ENCODE peak calls at places on chromosomes 16 and 17, in ten cellular contexts. V is thoracic aorta, Z is mammary epithelial cell, K is HepG2, H is ovary, S is gastrocnemius medialis, G is fibroblast of lung, Y is PC-3, N is GM23338, F is lower lobe of right lung. I is an unnamed sample.
A peak's percentile ranks its signal among the peaks of the same experiment; 100 is the strongest.

GRCh38 chr17:18992454-18993130 is 12.0 kb downstream of the FAM83G start:
- DNase-seq in V (no peak), Z (no peak), K (no peak), H (no peak), S (no peak), G (no peak), Y (no peak), N (no peak), F (peak; percentile 80), I (no peak)

GRCh38 chr17:33461051-33461450 is 168.0 kb upstream of the ASIC2 start:
- DNase-seq in V (no peak), Z (no peak), K (no peak), H (no peak), S (no peak), G (no peak), Y (no peak), N (no peak), F (no peak), I (no peak)

GRCh38 chr16:71923941-71924690 is 28.8 kb downstream of the IST1 start:
- DNase-seq in V (no peak), Z (no peak), K (no peak), H (no peak), S (no peak), G (peak; percentile 32), Y (peak; percentile 48), N (no peak), F (no peak), I (no peak)

GRCh38 chr17:59406808-59407381 is 75.4 kb downstream of the YPEL2 start:
- DNase-seq in V (no peak), Z (no peak), K (peak; percentile 20), H (no peak), S (no peak), G (peak; percentile 63), Y (peak; percentile 33), N (no peak), F (no peak), I (no peak)

GRCh38 chr17:27343972-27344607 is 50.2 kb downstream of the WSB1 start:
- DNase-seq in V (no peak), Z (no peak), K (no peak), H (no peak), S (no peak), G (no peak), Y (no peak), N (no peak), F (no peak), I (no peak)

GRCh38 chr16:62940573-62940972 is 904.3 kb upstream of the CDH8 start:
- DNase-seq in V (no peak), Z (no peak), K (no peak), H (no peak), S (no peak), G (no peak), Y (no peak), N (peak; percentile 12), F (no peak), I (no peak)

GRCh38 chr17:58176200-58176599 is 9.4 kb downstream of the OR4D2 start:
- DNase-seq in V (no peak), Z (no peak), K (no peak), H (no peak), S (no peak), G (peak; percentile 12), Y (peak; percentile 31), N (peak; percentile 40), F (no peak), I (no peak)

GRCh38 chr16:73311857-73312723 is 264.2 kb upstream of the ZFHX3 start:
- DNase-seq in V (no peak), Z (no peak), K (no peak), H (no peak), S (no peak), G (no peak), Y (no peak), N (no peak), F (no peak), I (no peak)

GRCh38 chr16:72819345-72819744 is 228.6 kb downstream of the ZFHX3 start:
- DNase-seq in V (no peak), Z (peak; percentile 28), K (no peak), H (no peak), S (no peak), G (peak; percentile 45), Y (peak; percentile 75), N (no peak), F (no peak), I (no peak)

GRCh38 chr17:17237026-17237799 is at the start of gene FLCN:
- DNase-seq in V (peak; percentile 66), Z (peak; percentile 81), K (peak; percentile 73), H (peak; percentile 90), S (peak; percentile 80), G (peak; percentile 92), Y (peak; percentile 78), N (peak; percentile 84), F (peak; percentile 96), I (peak; percentile 92)

GRCh38 chr16:2596747-2597559 is 59.1 kb downstream of the PDPK1 start:
- DNase-seq in V (no peak), Z (no peak), K (no peak), H (no peak), S (no peak), G (no peak), Y (no peak), N (no peak), F (peak; percentile 37), I (no peak)

GRCh38 chr16:75238853-75239371 is 12.5 kb downstream of the BCAR1 start:
- DNase-seq in V (no peak), Z (no peak), K (peak; percentile 53), H (no peak), S (no peak), G (peak; percentile 31), Y (no peak), N (no peak), F (no peak), I (peak; percentile 92)

GRCh38 chr16:54370653-54371052 is 84.1 kb upstream of the IRX3 start:
- DNase-seq in V (no peak), Z (no peak), K (no peak), H (no peak), S (no peak), G (no peak), Y (no peak), N (peak; percentile 32), F (peak; percentile 55), I (no peak)

GRCh38 chr16:11084484-11085024 is 140.2 kb downstream of the CLEC16A start:
- DNase-seq in V (no peak), Z (no peak), K (peak; percentile 23), H (no peak), S (no peak), G (peak; percentile 95), Y (peak; percentile 47), N (no peak), F (no peak), I (no peak)
- H3K27ac ChIP-seq in V (no peak overlapping the region), Z (no peak overlapping the region), K (no peak overlapping the region), H (no peak overlapping the region), S (peak overlapping the region; percentile 57), G (peak overlapping the region; percentile 79), Y (peak overlapping the region; percentile 57), N (no peak overlapping the region), F (peak overlapping the region; percentile 48), I (no peak overlapping the region)

DNA sequence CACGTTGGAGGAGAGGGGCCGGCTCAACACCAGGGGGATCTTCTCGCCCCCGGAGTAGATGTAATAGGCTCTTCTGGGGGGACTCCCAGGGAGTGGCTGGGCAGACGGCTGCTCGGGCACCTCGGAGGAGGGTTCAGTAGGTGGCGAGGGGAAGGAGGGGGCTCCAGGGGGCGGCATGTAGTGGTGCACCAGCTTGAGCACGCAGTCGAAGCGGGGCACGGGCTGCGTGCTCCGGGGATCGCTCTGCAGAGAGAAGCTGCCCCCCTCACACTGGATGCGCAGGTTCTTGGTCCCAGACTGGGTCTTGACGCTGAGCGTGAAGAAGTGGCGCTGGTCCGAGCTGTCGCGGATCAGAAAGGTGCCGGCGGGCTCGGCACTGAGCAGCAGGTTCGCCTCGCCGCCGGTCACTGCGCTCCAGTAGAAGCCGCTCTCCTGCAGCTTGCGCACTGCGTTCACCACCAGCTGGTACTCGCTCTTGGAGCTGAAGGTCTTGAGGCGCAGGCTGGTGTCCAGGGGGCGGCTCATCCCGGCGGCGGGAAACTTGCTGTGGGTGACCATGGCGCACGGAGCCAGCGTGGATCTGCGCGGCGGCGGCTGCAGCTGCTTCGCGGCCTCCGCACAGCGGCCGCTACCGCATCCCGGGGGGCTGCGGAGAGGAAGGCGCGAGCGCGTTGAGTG is 1.2 kb downstream of the SOCS3 start:
- DNase-seq in V (no peak), Z (peak; percentile 60), K (no peak), H (no peak), S (no peak), G (peak; percentile 56), Y (no peak), N (peak; percentile 67), F (peak; percentile 60), I (no peak)
- H3K27me3 ChIP-seq in V (no peaks in the 10 kb centered on the region), Z (no peaks in the 10 kb centered on the region), K (peaks cover 2% of the 10 kb centered on the region), H (no peaks in the 10 kb centered on the region), S (no peaks in the 10 kb centered on the region), G (no peaks in the 10 kb centered on the region), Y (no peaks in the 10 kb centered on the region), N (peaks cover 34% of the 10 kb centered on the region), F (no peaks in the 10 kb centered on the region), I (no peaks in the 10 kb centered on the region)

GRCh38 chr17:76264755-76265623 is at the start of gene UBALD2:
- DNase-seq in V (peak; percentile 99), Z (peak; percentile 100), K (peak; percentile 98), H (peak; percentile 99), S (peak; percentile 99), G (peak; percentile 100), Y (peak; percentile 100), N (peak; percentile 99), F (peak; percentile 99), I (peak; percentile 100)

GRCh38 chr17:76268015-76268749 is 3.0 kb downstream of the UBALD2 start:
- DNase-seq in V (no peak), Z (peak; percentile 87), K (no peak), H (no peak), S (peak; percentile 88), G (peak; percentile 75), Y (no peak), N (peak; percentile 56), F (peak; percentile 88), I (peak; percentile 86)

GRCh38 chr17:76266244-76266938 is 1.2 kb downstream of the UBALD2 start:
- DNase-seq in V (no peak), Z (no peak), K (peak; percentile 52), H (no peak), S (no peak), G (peak; percentile 43), Y (no peak), N (no peak), F (no peak), I (no peak)

GRCh38 chr17:76265624-76266243 is 586 bp downstream of the UBALD2 start:
- DNase-seq in V (no peak), Z (peak; percentile 35), K (no peak), H (peak; percentile 74), S (no peak), G (peak; percentile 47), Y (peak; percentile 39), N (peak; percentile 73), F (peak; percentile 83), I (peak; percentile 86)

GRCh38 chr17:76267051-76267576 is 2.0 kb downstream of the UBALD2 start:
- DNase-seq in V (no peak), Z (no peak), K (no peak), H (no peak), S (no peak), G (no peak), Y (no peak), N (no peak), F (no peak), I (no peak)
- H3K4me3 ChIP-seq in V (peak overlapping the region; percentile 97), Z (peak overlapping the region; percentile 80), K (peak overlapping the region; percentile 92), H (no peak overlapping the region), S (peak overlapping the region; percentile 89), G (peak overlapping the region; percentile 70), Y (peak overlapping the region; percentile 77), N (peak overlapping the region; percentile 89), F (peak overlapping the region; percentile 92), I (peak overlapping the region; percentile 62)

DNA sequence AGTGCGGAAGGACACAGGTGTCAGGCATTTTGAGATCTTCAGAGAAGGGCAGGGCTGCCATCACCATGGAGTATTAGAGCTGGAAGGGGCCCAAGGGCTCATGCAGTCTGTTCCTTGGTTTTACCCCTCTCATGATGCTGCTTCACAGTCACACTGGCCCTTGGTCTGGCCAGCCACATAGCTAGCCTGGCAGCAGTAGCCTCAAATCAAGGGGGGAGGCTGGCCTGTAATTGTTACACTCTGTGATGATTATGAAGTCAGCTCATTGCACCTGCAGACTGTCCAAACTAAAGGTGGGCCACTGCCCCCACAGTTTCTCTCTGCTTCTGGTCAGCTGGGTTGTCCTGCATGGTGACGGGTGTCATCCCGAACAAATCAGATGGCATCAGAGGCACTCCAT is at the start of gene FNDC8:
- DNase-seq in V (no peak), Z (no peak), K (no peak), H (no peak), S (no peak), G (no peak), Y (no peak), N (no peak), F (no peak), I (no peak)
- H3K27ac ChIP-seq in V (no peak within 1 kb of the TSS), Z (no peak within 1 kb of the TSS), K (no peak within 1 kb of the TSS), H (no peak within 1 kb of the TSS), S (no peak within 1 kb of the TSS), G (no peak within 1 kb of the TSS), Y (no peak within 1 kb of the TSS), N (no peak within 1 kb of the TSS), F (no peak within 1 kb of the TSS), I (no peak within 1 kb of the TSS)

I was measured in tibial artery.